ENCODE peak calls at places on chromosomes 12 and 14, in nine cellular contexts. One of them, this sample, is unnamed.

GRCh38 chr12:16327963-16328362 is 19.5 kb upstream of the MGST1 start:
- DNase-seq in sigmoid colon: no peak
- DNase-seq in prostate gland: no peak
- DNase-seq in stomach: no peak
- DNase-seq in H54: no peak
- DNase-seq in NB4: no peak
- DNase-seq in A549: no peak
- DNase-seq in testis: no peak
- DNase-seq in ovary: no peak
- DNase-seq in this sample: no peak

GRCh38 chr12:6950944-6951540 is at the start of gene PTPN6:
- DNase-seq in sigmoid colon: peak
- DNase-seq in prostate gland: no peak
- DNase-seq in stomach: peak
- DNase-seq in H54: no peak
- DNase-seq in NB4: peak
- DNase-seq in A549: no peak
- DNase-seq in testis: no peak
- DNase-seq in ovary: no peak
- DNase-seq in this sample: no peak

GRCh38 chr14:34722723-34723545 is 8.5 kb upstream of the CFL2 start:
- DNase-seq in sigmoid colon: peak
- DNase-seq in prostate gland: peak
- DNase-seq in stomach: peak
- DNase-seq in H54: peak
- DNase-seq in NB4: peak
- DNase-seq in A549: peak
- DNase-seq in testis: peak
- DNase-seq in ovary: peak
- DNase-seq in this sample: no peak

GRCh38 chr12:65779091-65779642 is 45.1 kb upstream of the HMGA2 start:
- DNase-seq in sigmoid colon: no peak
- DNase-seq in prostate gland: no peak
- DNase-seq in stomach: no peak
- DNase-seq in H54: no peak
- DNase-seq in NB4: no peak
- DNase-seq in A549: peak
- DNase-seq in testis: no peak
- DNase-seq in ovary: no peak
- DNase-seq in this sample: peak

GRCh38 chr12:49296034-49296835 is 1.3 kb downstream of the PRPH start:
- DNase-seq in sigmoid colon: peak
- DNase-seq in prostate gland: no peak
- DNase-seq in stomach: peak
- DNase-seq in H54: no peak
- DNase-seq in NB4: peak
- DNase-seq in A549: peak
- DNase-seq in testis: peak
- DNase-seq in ovary: no peak
- DNase-seq in this sample: no peak

GRCh38 chr14:68639518-68640292 is 153.2 kb downstream of the ZFP36L1 start:
- DNase-seq in sigmoid colon: no peak
- DNase-seq in prostate gland: no peak
- DNase-seq in stomach: no peak
- DNase-seq in H54: no peak
- DNase-seq in NB4: no peak
- DNase-seq in A549: no peak
- DNase-seq in testis: no peak
- DNase-seq in ovary: no peak
- DNase-seq in this sample: peak

GRCh38 chr12:24404086-24404815 is 454.8 kb upstream of the SOX5 start:
- DNase-seq in sigmoid colon: no peak
- DNase-seq in prostate gland: no peak
- DNase-seq in stomach: no peak
- DNase-seq in H54: no peak
- DNase-seq in NB4: no peak
- DNase-seq in A549: no peak
- DNase-seq in testis: no peak
- DNase-seq in ovary: no peak
- DNase-seq in this sample: no peak

GRCh38 chr12:122133192-122133950 is 40.6 kb downstream of the IL31 start:
- DNase-seq in sigmoid colon: no peak
- DNase-seq in prostate gland: no peak
- DNase-seq in stomach: no peak
- DNase-seq in H54: no peak
- DNase-seq in NB4: no peak
- DNase-seq in A549: no peak
- DNase-seq in testis: no peak
- DNase-seq in ovary: no peak
- DNase-seq in this sample: no peak

GRCh38 chr12:113996026-113996425 is 29.9 kb upstream of the RBM19 start:
- DNase-seq in sigmoid colon: no peak
- DNase-seq in prostate gland: no peak
- DNase-seq in stomach: no peak
- DNase-seq in H54: no peak
- DNase-seq in NB4: no peak
- DNase-seq in A549: no peak
- DNase-seq in testis: no peak
- DNase-seq in ovary: no peak
- DNase-seq in this sample: no peak

GRCh38 chr12:10301103-10301502 is 6.6 kb upstream of the KLRD1 start:
- DNase-seq in sigmoid colon: no peak
- DNase-seq in prostate gland: no peak
- DNase-seq in stomach: no peak
- DNase-seq in H54: no peak
- DNase-seq in NB4: no peak
- DNase-seq in A549: no peak
- DNase-seq in testis: no peak
- DNase-seq in ovary: no peak
- DNase-seq in this sample: no peak

GRCh38 chr14:79852975-79853374 is 358.3 kb downstream of the DIO2 start:
- DNase-seq in sigmoid colon: no peak
- DNase-seq in prostate gland: no peak
- DNase-seq in stomach: no peak
- DNase-seq in H54: no peak
- DNase-seq in NB4: no peak
- DNase-seq in A549: no peak
- DNase-seq in testis: no peak
- DNase-seq in ovary: no peak
- DNase-seq in this sample: no peak

GRCh38 chr12:19847294-19848059 is 408.2 kb downstream of the AEBP2 start:
- DNase-seq in sigmoid colon: no peak
- DNase-seq in prostate gland: no peak
- DNase-seq in stomach: no peak
- DNase-seq in H54: no peak
- DNase-seq in NB4: peak
- DNase-seq in A549: no peak
- DNase-seq in testis: no peak
- DNase-seq in ovary: peak
- DNase-seq in this sample: no peak

DNA sequence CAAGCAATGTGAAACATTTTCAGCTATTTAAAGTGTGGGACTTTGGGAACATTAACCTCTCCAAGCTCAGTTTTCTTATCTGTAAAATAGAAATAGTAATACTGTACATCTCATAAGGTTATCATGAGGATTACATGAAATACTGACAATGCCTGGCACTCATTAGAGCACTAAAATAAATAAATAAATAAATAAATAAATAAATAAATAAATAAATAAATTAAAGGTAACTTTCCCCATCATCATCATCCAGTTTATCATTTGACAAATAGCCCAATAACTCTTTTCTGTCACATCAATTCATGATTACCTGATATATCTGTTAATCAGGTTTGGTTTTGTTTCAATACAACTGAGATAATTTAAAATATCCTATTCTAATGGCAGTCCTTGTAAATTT is 48.5 kb downstream of the EFCAB11 start:
- DNase-seq in sigmoid colon: no peak
- DNase-seq in prostate gland: no peak
- DNase-seq in stomach: no peak
- DNase-seq in H54: no peak
- DNase-seq in NB4: no peak
- DNase-seq in A549: no peak
- DNase-seq in testis: no peak
- DNase-seq in ovary: no peak
- DNase-seq in this sample: no peak
- TF ChIP-seq POLR2A in sigmoid colon: no peak
- TF ChIP-seq POLR2A in prostate gland: no peak
- TF ChIP-seq POLR2A in stomach: no peak
- TF ChIP-seq POLR2A in H54: no peak
- TF ChIP-seq POLR2A in NB4: no peak
- TF ChIP-seq POLR2A in A549: no peak
- TF ChIP-seq POLR2A in testis: no peak
- TF ChIP-seq POLR2A in ovary: no peak
- TF ChIP-seq POLR2A in this sample: no peak

DNA sequence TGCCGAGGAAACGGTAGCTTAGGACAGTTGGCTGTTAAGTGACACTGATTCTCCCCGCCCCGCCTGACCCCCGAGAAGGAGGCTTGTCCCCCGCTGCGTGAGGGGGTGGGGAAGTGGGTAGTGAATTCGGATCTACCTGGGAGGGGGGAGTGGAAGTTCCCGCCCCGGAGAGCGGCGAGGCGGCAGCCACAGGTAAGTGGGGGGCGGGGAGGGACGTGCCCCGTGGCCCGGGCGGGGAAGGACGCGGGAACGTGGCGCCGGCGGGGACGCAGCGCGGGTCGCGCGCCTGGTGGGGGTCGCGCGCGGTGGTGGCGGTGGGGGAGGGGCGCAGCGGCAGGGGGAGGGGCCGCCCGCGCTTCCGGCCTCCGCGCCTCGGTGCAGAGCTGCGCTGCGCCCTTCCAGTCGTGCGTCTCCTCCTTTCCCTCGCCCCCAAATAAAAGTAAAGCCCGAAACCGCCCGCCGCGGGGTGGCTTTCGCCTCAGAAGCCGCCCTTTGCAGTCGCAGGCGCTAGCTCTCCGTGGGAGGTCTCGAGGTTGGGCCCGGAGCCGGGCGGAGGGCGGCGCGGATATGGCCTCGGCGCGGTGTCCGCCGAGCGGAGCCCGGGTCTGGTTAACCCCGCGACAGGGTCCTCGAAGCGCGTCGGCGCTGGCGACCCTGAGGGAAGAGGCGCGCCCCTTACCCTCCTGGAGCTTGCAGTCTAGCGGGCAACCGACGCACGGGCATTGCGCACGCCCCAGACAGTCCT is 387 bp downstream of the ATF1 start:
- DNase-seq in sigmoid colon: peak
- DNase-seq in prostate gland: peak
- DNase-seq in stomach: peak
- DNase-seq in H54: peak
- DNase-seq in NB4: peak
- DNase-seq in A549: peak
- DNase-seq in testis: peak
- DNase-seq in ovary: peak
- DNase-seq in this sample: no peak
- TF ChIP-seq POLR2A in sigmoid colon: no peak
- TF ChIP-seq POLR2A in prostate gland: no peak
- TF ChIP-seq POLR2A in stomach: no peak
- TF ChIP-seq POLR2A in H54: no peak
- TF ChIP-seq POLR2A in NB4: peak
- TF ChIP-seq POLR2A in A549: no peak
- TF ChIP-seq POLR2A in testis: no peak
- TF ChIP-seq POLR2A in ovary: no peak
- TF ChIP-seq POLR2A in this sample: no peak

DNA sequence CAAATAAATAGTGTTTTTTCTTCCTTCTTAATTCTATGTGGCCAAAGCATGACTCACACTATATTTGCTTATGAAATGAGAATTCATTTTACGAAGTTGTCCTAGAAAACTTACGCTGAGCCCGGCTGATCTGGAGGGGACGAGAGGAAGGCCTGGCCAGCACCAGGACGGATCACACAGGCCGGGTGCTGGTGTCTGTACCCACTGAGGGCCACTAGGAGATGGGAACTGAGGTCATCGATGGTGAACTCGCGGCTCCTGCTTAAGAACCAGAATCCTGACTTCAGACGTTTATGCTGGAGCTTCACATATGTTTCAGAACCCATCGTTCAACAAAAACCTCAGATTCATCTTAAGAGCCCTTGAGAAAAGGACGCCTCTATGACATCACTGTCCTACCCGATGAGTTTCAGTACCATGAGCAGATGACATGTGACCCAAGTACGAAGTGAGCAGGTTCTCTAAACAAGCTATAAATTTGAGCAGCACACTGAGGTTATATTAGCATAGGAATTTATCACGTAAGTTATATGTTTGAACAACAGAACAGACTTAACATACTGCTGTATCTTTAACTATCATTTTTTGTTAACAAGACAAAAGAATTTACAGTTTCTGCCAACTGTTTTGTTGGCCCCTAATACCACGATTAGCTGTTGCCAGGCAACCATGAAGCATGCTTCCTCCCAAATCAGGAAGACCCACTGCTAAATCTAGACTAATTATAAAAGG is 111.9 kb downstream of the FOXN3 start:
- DNase-seq in sigmoid colon: peak
- DNase-seq in prostate gland: peak
- DNase-seq in stomach: no peak
- DNase-seq in H54: no peak
- DNase-seq in NB4: peak
- DNase-seq in A549: no peak
- DNase-seq in testis: no peak
- DNase-seq in ovary: peak
- DNase-seq in this sample: no peak
- TF ChIP-seq POLR2A in sigmoid colon: no peak
- TF ChIP-seq POLR2A in prostate gland: no peak
- TF ChIP-seq POLR2A in stomach: no peak
- TF ChIP-seq POLR2A in H54: no peak
- TF ChIP-seq POLR2A in NB4: no peak
- TF ChIP-seq POLR2A in A549: no peak
- TF ChIP-seq POLR2A in testis: no peak
- TF ChIP-seq POLR2A in ovary: no peak
- TF ChIP-seq POLR2A in this sample: no peak

GRCh38 chr12:116459501-116459900 is 99.7 kb upstream of the MAP1LC3B2 start:
- DNase-seq in sigmoid colon: no peak
- DNase-seq in prostate gland: no peak
- DNase-seq in stomach: no peak
- DNase-seq in H54: no peak
- DNase-seq in NB4: peak
- DNase-seq in A549: no peak
- DNase-seq in testis: no peak
- DNase-seq in ovary: no peak
- DNase-seq in this sample: no peak

GRCh38 chr12:116459921-116460666 is 99.1 kb upstream of the MAP1LC3B2 start:
- DNase-seq in sigmoid colon: no peak
- DNase-seq in prostate gland: peak
- DNase-seq in stomach: no peak
- DNase-seq in H54: no peak
- DNase-seq in NB4: peak
- DNase-seq in A549: no peak
- DNase-seq in testis: no peak
- DNase-seq in ovary: no peak
- DNase-seq in this sample: no peak

GRCh38 chr12:116458492-116458891 is 100.7 kb upstream of the MAP1LC3B2 start:
- DNase-seq in sigmoid colon: no peak
- DNase-seq in prostate gland: no peak
- DNase-seq in stomach: no peak
- DNase-seq in H54: no peak
- DNase-seq in NB4: no peak
- DNase-seq in A549: no peak
- DNase-seq in testis: peak
- DNase-seq in ovary: no peak
- DNase-seq in this sample: no peak

GRCh38 chr12:116461060-116461459 is 98.1 kb upstream of the MAP1LC3B2 start:
- DNase-seq in sigmoid colon: no peak
- DNase-seq in prostate gland: no peak
- DNase-seq in stomach: no peak
- DNase-seq in H54: no peak
- DNase-seq in NB4: no peak
- DNase-seq in A549: no peak
- DNase-seq in testis: no peak
- DNase-seq in ovary: no peak
- DNase-seq in this sample: no peak

GRCh38 chr12:116459011-116459410 is 100.2 kb upstream of the MAP1LC3B2 start:
- DNase-seq in sigmoid colon: no peak
- DNase-seq in prostate gland: no peak
- DNase-seq in stomach: no peak
- DNase-seq in H54: no peak
- DNase-seq in NB4: peak
- DNase-seq in A549: no peak
- DNase-seq in testis: no peak
- DNase-seq in ovary: no peak
- DNase-seq in this sample: no peak
- TF ChIP-seq POLR2A in sigmoid colon: no peak
- TF ChIP-seq POLR2A in prostate gland: no peak
- TF ChIP-seq POLR2A in stomach: no peak
- TF ChIP-seq POLR2A in H54: no peak
- TF ChIP-seq POLR2A in NB4: no peak
- TF ChIP-seq POLR2A in A549: no peak
- TF ChIP-seq POLR2A in testis: no peak
- TF ChIP-seq POLR2A in ovary: no peak
- TF ChIP-seq POLR2A in this sample: no peak